ENCODE peak calls at places on chromosomes 1 and 21, in seven cellular contexts. H is HT-29; A is T-helper 2 cell; T is ecto neural progenitor cell; V is NCI-H1092; R is stimulated activated CD8-positive, alpha-beta memory T cell treated with anti-CD3 and anti-CD28 coated beads, Interleukin-2, amount 100 ng/mL, for 48 hours; P is AG20443. F is an unnamed sample.

GRCh38 chr1:20587639-20588017 is 1.3 kb upstream of the CDA start:
- DNase-seq in T (no peak), A (no peak), V (no peak), H (no peak), P (peak; percentile 75), R (no peak), F (no peak)

GRCh38 chr1:241101622-241102021 is 255.4 kb downstream of the RGS7 start:
- DNase-seq in V (no peak), A (no peak), R (no peak), P (no peak), T (no peak), H (no peak), F (no peak)

GRCh38 chr1:19385869-19386591 is 73.9 kb downstream of the SLC66A1 start:
- DNase-seq in A (no peak), T (no peak), V (no peak), R (no peak), P (peak; percentile 85), H (peak; percentile 74), F (no peak)

GRCh38 chr1:47023268-47024137 is at the start of gene CYP4X1:
- DNase-seq in P (no peak), V (no peak), R (no peak), A (no peak), H (no peak), T (peak; percentile 62), F (no peak)

GRCh38 chr1:175188936-175189335 is 3.6 kb downstream of the KIAA0040 start:
- DNase-seq in T (no peak), V (no peak), A (no peak), P (no peak), R (peak; percentile 13), H (no peak), F (no peak)

GRCh38 chr1:19068639-19069276 is 112.3 kb upstream of the IFFO2 start:
- DNase-seq in T (no peak), H (no peak), A (no peak), R (no peak), V (no peak), P (no peak), F (no peak)

GRCh38 chr1:40532062-40532389 is 589 bp downstream of the ZNF684 start:
- DNase-seq in R (no peak), V (no peak), P (no peak), H (no peak), A (no peak), T (no peak), F (no peak)

GRCh38 chr1:226402615-226403521 is 5.0 kb downstream of the PARP1 start:
- DNase-seq in V (no peak), R (no peak), A (no peak), H (no peak), P (no peak), T (no peak), F (no peak)

GRCh38 chr21:16117851-16118592 is 388.2 kb downstream of the USP25 start:
- DNase-seq in V (no peak), H (no peak), A (no peak), T (no peak), P (peak; percentile 22), R (no peak), F (no peak)

F was measured in SW 1271.